ENCODE peak calls at places on chromosomes 2 and 18, in ten cellular contexts. One of them, this sample, is unnamed.

GRCh38 chr2:186544255-186544675 is 45.6 kb upstream of the ITGAV start:
- DNase-seq in WERI-Rb-1: no peak
- DNase-seq in body of pancreas: no peak
- DNase-seq in CD8-positive, alpha-beta T cell: no peak
- DNase-seq in transverse colon: no peak
- DNase-seq in fibroblast of pulmonary artery: peak; percentile 95
- DNase-seq in IMR-90: peak; percentile 93
- DNase-seq in colonic mucosa: no peak
- DNase-seq in heart right ventricle: no peak
- DNase-seq in fibroblast of mammary gland: peak; percentile 87
- DNase-seq in this sample: peak; percentile 93

GRCh38 chr2:239168575-239168974 is 232.2 kb downstream of the HDAC4 start:
- DNase-seq in IMR-90: no peak
- DNase-seq in fibroblast of mammary gland: no peak
- DNase-seq in heart right ventricle: no peak
- DNase-seq in transverse colon: no peak
- DNase-seq in fibroblast of pulmonary artery: no peak
- DNase-seq in WERI-Rb-1: no peak
- DNase-seq in body of pancreas: peak; percentile 8
- DNase-seq in CD8-positive, alpha-beta T cell: no peak
- DNase-seq in colonic mucosa: no peak
- DNase-seq in this sample: no peak

GRCh38 chr18:79394438-79395307 is 1.1 kb upstream of the NFATC1 start:
- DNase-seq in body of pancreas: no peak
- DNase-seq in WERI-Rb-1: peak; percentile 71
- DNase-seq in transverse colon: no peak
- DNase-seq in heart right ventricle: peak; percentile 47
- DNase-seq in CD8-positive, alpha-beta T cell: peak; percentile 77
- DNase-seq in IMR-90: peak; percentile 49
- DNase-seq in fibroblast of pulmonary artery: peak; percentile 66
- DNase-seq in colonic mucosa: no peak
- DNase-seq in fibroblast of mammary gland: peak; percentile 60
- DNase-seq in this sample: no peak

GRCh38 chr2:238239552-238239871 is 326 bp downstream of the HES6 start:
- DNase-seq in CD8-positive, alpha-beta T cell: peak; percentile 47
- DNase-seq in fibroblast of mammary gland: no peak
- DNase-seq in transverse colon: peak; percentile 29
- DNase-seq in heart right ventricle: no peak
- DNase-seq in WERI-Rb-1: peak; percentile 47
- DNase-seq in fibroblast of pulmonary artery: no peak
- DNase-seq in IMR-90: no peak
- DNase-seq in colonic mucosa: no peak
- DNase-seq in body of pancreas: peak; percentile 35
- DNase-seq in this sample: no peak

GRCh38 chr2:240245706-240246105 is 105.2 kb upstream of the OTOS start:
- DNase-seq in fibroblast of mammary gland: peak; percentile 67
- DNase-seq in colonic mucosa: peak; percentile 14
- DNase-seq in body of pancreas: no peak
- DNase-seq in IMR-90: peak; percentile 27
- DNase-seq in CD8-positive, alpha-beta T cell: no peak
- DNase-seq in WERI-Rb-1: no peak
- DNase-seq in fibroblast of pulmonary artery: no peak
- DNase-seq in transverse colon: no peak
- DNase-seq in heart right ventricle: peak; percentile 79
- DNase-seq in this sample: no peak

GRCh38 chr2:165871025-165871424 is 77.0 kb upstream of the GALNT3 start:
- DNase-seq in body of pancreas: no peak
- DNase-seq in CD8-positive, alpha-beta T cell: no peak
- DNase-seq in heart right ventricle: no peak
- DNase-seq in fibroblast of mammary gland: no peak
- DNase-seq in transverse colon: peak; percentile 12
- DNase-seq in IMR-90: no peak
- DNase-seq in WERI-Rb-1: no peak
- DNase-seq in fibroblast of pulmonary artery: no peak
- DNase-seq in colonic mucosa: peak; percentile 24
- DNase-seq in this sample: no peak

GRCh38 chr18:5582849-5583667 is 39.3 kb upstream of the EPB41L3 start:
- DNase-seq in fibroblast of pulmonary artery: peak; percentile 54
- DNase-seq in colonic mucosa: no peak
- DNase-seq in WERI-Rb-1: no peak
- DNase-seq in body of pancreas: no peak
- DNase-seq in heart right ventricle: no peak
- DNase-seq in fibroblast of mammary gland: peak; percentile 47
- DNase-seq in CD8-positive, alpha-beta T cell: no peak
- DNase-seq in IMR-90: peak; percentile 62
- DNase-seq in transverse colon: no peak
- DNase-seq in this sample: no peak

GRCh38 chr2:112004246-112004645 is 50.8 kb upstream of the TMEM87B start:
- DNase-seq in body of pancreas: peak; percentile 18
- DNase-seq in fibroblast of mammary gland: no peak
- DNase-seq in heart right ventricle: peak; percentile 33
- DNase-seq in transverse colon: peak; percentile 46
- DNase-seq in CD8-positive, alpha-beta T cell: no peak
- DNase-seq in WERI-Rb-1: no peak
- DNase-seq in fibroblast of pulmonary artery: peak; percentile 40
- DNase-seq in IMR-90: peak; percentile 10
- DNase-seq in colonic mucosa: no peak
- DNase-seq in this sample: no peak

GRCh38 chr2:181894381-181894780 is 2.9 kb downstream of the ITPRID2 start:
- DNase-seq in transverse colon: no peak
- DNase-seq in fibroblast of pulmonary artery: no peak
- DNase-seq in heart right ventricle: no peak
- DNase-seq in WERI-Rb-1: no peak
- DNase-seq in colonic mucosa: no peak
- DNase-seq in body of pancreas: no peak
- DNase-seq in IMR-90: no peak
- DNase-seq in fibroblast of mammary gland: no peak
- DNase-seq in CD8-positive, alpha-beta T cell: no peak
- DNase-seq in this sample: no peak
- H3K4me3 ChIP-seq in transverse colon: peak overlapping the region; percentile 93
- H3K4me3 ChIP-seq in fibroblast of pulmonary artery: peak overlapping the region; percentile 90
- H3K4me3 ChIP-seq in heart right ventricle: no peak overlapping the region
- H3K4me3 ChIP-seq in WERI-Rb-1: no peak overlapping the region
- H3K4me3 ChIP-seq in colonic mucosa: peak overlapping the region; percentile 69
- H3K4me3 ChIP-seq in body of pancreas: peak overlapping the region; percentile 84
- H3K4me3 ChIP-seq in IMR-90: peak overlapping the region; percentile 44
- H3K4me3 ChIP-seq in fibroblast of mammary gland: peak overlapping the region; percentile 84
- H3K4me3 ChIP-seq in CD8-positive, alpha-beta T cell: no peak overlapping the region
- H3K4me3 ChIP-seq in this sample: peak overlapping the region; percentile 89

GRCh38 chr2:37633838-37634237 is 37.6 kb downstream of the CDC42EP3 start:
- DNase-seq in transverse colon: no peak
- DNase-seq in IMR-90: no peak
- DNase-seq in heart right ventricle: no peak
- DNase-seq in WERI-Rb-1: no peak
- DNase-seq in fibroblast of mammary gland: no peak
- DNase-seq in body of pancreas: no peak
- DNase-seq in colonic mucosa: no peak
- DNase-seq in CD8-positive, alpha-beta T cell: no peak
- DNase-seq in fibroblast of pulmonary artery: no peak
- DNase-seq in this sample: no peak
- TF ChIP-seq CTCF in transverse colon: no peak
- TF ChIP-seq CTCF in IMR-90: no peak
- TF ChIP-seq CTCF in heart right ventricle: no peak
- TF ChIP-seq CTCF in WERI-Rb-1: no peak
- TF ChIP-seq CTCF in fibroblast of mammary gland: no peak
- TF ChIP-seq CTCF in body of pancreas: no peak
- TF ChIP-seq CTCF in colonic mucosa: no peak
- TF ChIP-seq CTCF in CD8-positive, alpha-beta T cell: no peak
- TF ChIP-seq CTCF in fibroblast of pulmonary artery: no peak
- TF ChIP-seq CTCF in this sample: no peak

GRCh38 chr2:37843554-37843953 is 81.5 kb upstream of the RMDN2 start:
- DNase-seq in transverse colon: no peak
- DNase-seq in IMR-90: peak; percentile 75
- DNase-seq in colonic mucosa: no peak
- DNase-seq in fibroblast of pulmonary artery: peak; percentile 26
- DNase-seq in body of pancreas: no peak
- DNase-seq in heart right ventricle: no peak
- DNase-seq in CD8-positive, alpha-beta T cell: no peak
- DNase-seq in WERI-Rb-1: no peak
- DNase-seq in fibroblast of mammary gland: peak; percentile 74
- DNase-seq in this sample: no peak

GRCh38 chr2:37842732-37843353 is 82.2 kb upstream of the RMDN2 start:
- DNase-seq in fibroblast of mammary gland: no peak
- DNase-seq in colonic mucosa: no peak
- DNase-seq in heart right ventricle: no peak
- DNase-seq in transverse colon: no peak
- DNase-seq in body of pancreas: no peak
- DNase-seq in fibroblast of pulmonary artery: no peak
- DNase-seq in CD8-positive, alpha-beta T cell: no peak
- DNase-seq in WERI-Rb-1: no peak
- DNase-seq in IMR-90: no peak
- DNase-seq in this sample: no peak

GRCh38 chr2:37847792-37848191 is 77.3 kb upstream of the RMDN2 start:
- DNase-seq in transverse colon: no peak
- DNase-seq in fibroblast of mammary gland: no peak
- DNase-seq in IMR-90: no peak
- DNase-seq in colonic mucosa: no peak
- DNase-seq in fibroblast of pulmonary artery: no peak
- DNase-seq in WERI-Rb-1: no peak
- DNase-seq in heart right ventricle: no peak
- DNase-seq in CD8-positive, alpha-beta T cell: no peak
- DNase-seq in body of pancreas: no peak
- DNase-seq in this sample: no peak

GRCh38 chr2:37848451-37848850 is 76.6 kb upstream of the RMDN2 start:
- DNase-seq in CD8-positive, alpha-beta T cell: no peak
- DNase-seq in IMR-90: no peak
- DNase-seq in body of pancreas: no peak
- DNase-seq in WERI-Rb-1: no peak
- DNase-seq in heart right ventricle: no peak
- DNase-seq in transverse colon: no peak
- DNase-seq in colonic mucosa: no peak
- DNase-seq in fibroblast of pulmonary artery: no peak
- DNase-seq in fibroblast of mammary gland: no peak
- DNase-seq in this sample: no peak

DNA sequence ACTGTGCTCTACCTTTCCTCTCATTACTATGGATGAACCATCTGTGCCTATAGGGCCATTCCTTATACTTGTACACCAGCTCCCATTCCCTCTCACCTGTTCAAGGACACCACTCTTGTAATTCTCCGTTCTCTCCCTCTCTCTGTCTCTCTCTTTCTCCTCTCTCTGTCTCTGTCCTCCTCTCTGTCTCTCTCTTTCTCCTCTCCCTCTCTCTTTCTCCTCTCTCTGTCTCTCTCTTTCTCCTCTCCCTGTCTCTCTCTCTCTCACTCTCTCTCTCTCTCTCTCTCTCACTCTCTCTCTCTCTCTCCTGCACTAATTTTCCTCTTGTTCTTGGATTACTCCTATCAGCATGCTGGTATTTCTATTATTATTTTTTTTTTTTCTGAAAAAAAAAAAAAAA is 78.9 kb upstream of the RMDN2 start:
- DNase-seq in transverse colon: no peak
- DNase-seq in body of pancreas: no peak
- DNase-seq in fibroblast of pulmonary artery: no peak
- DNase-seq in CD8-positive, alpha-beta T cell: no peak
- DNase-seq in fibroblast of mammary gland: no peak
- DNase-seq in colonic mucosa: no peak
- DNase-seq in heart right ventricle: no peak
- DNase-seq in WERI-Rb-1: no peak
- DNase-seq in IMR-90: no peak
- DNase-seq in this sample: no peak
- H3K4me3 ChIP-seq in transverse colon: no peak overlapping the region
- H3K4me3 ChIP-seq in body of pancreas: no peak overlapping the region
- H3K4me3 ChIP-seq in fibroblast of pulmonary artery: no peak overlapping the region
- H3K4me3 ChIP-seq in CD8-positive, alpha-beta T cell: no peak overlapping the region
- H3K4me3 ChIP-seq in fibroblast of mammary gland: no peak overlapping the region
- H3K4me3 ChIP-seq in colonic mucosa: no peak overlapping the region
- H3K4me3 ChIP-seq in heart right ventricle: no peak overlapping the region
- H3K4me3 ChIP-seq in WERI-Rb-1: no peak overlapping the region
- H3K4me3 ChIP-seq in IMR-90: no peak overlapping the region
- H3K4me3 ChIP-seq in this sample: no peak overlapping the region

GRCh38 chr2:98155721-98156120 is 68.8 kb downstream of the VWA3B start:
- DNase-seq in fibroblast of pulmonary artery: no peak
- DNase-seq in CD8-positive, alpha-beta T cell: no peak
- DNase-seq in colonic mucosa: no peak
- DNase-seq in transverse colon: no peak
- DNase-seq in WERI-Rb-1: no peak
- DNase-seq in fibroblast of mammary gland: no peak
- DNase-seq in heart right ventricle: no peak
- DNase-seq in body of pancreas: no peak
- DNase-seq in IMR-90: no peak
- DNase-seq in this sample: no peak

GRCh38 chr2:98160574-98160973 is 73.6 kb downstream of the VWA3B start:
- DNase-seq in colonic mucosa: no peak
- DNase-seq in body of pancreas: no peak
- DNase-seq in transverse colon: no peak
- DNase-seq in heart right ventricle: peak; percentile 35
- DNase-seq in fibroblast of pulmonary artery: no peak
- DNase-seq in IMR-90: no peak
- DNase-seq in fibroblast of mammary gland: no peak
- DNase-seq in WERI-Rb-1: no peak
- DNase-seq in CD8-positive, alpha-beta T cell: no peak
- DNase-seq in this sample: no peak

GRCh38 chr2:98155291-98155690 is 68.3 kb downstream of the VWA3B start:
- DNase-seq in transverse colon: no peak
- DNase-seq in body of pancreas: no peak
- DNase-seq in IMR-90: no peak
- DNase-seq in fibroblast of mammary gland: no peak
- DNase-seq in WERI-Rb-1: no peak
- DNase-seq in colonic mucosa: no peak
- DNase-seq in fibroblast of pulmonary artery: no peak
- DNase-seq in heart right ventricle: no peak
- DNase-seq in CD8-positive, alpha-beta T cell: no peak
- DNase-seq in this sample: no peak

GRCh38 chr2:98158305-98158704 is 71.3 kb downstream of the VWA3B start:
- DNase-seq in CD8-positive, alpha-beta T cell: no peak
- DNase-seq in fibroblast of pulmonary artery: no peak
- DNase-seq in WERI-Rb-1: no peak
- DNase-seq in body of pancreas: no peak
- DNase-seq in fibroblast of mammary gland: no peak
- DNase-seq in heart right ventricle: peak; percentile 42
- DNase-seq in transverse colon: no peak
- DNase-seq in colonic mucosa: no peak
- DNase-seq in IMR-90: no peak
- DNase-seq in this sample: no peak

GRCh38 chr2:98157557-98157956 is 70.6 kb downstream of the VWA3B start:
- DNase-seq in fibroblast of mammary gland: no peak
- DNase-seq in heart right ventricle: no peak
- DNase-seq in IMR-90: no peak
- DNase-seq in body of pancreas: no peak
- DNase-seq in colonic mucosa: no peak
- DNase-seq in transverse colon: no peak
- DNase-seq in WERI-Rb-1: no peak
- DNase-seq in CD8-positive, alpha-beta T cell: no peak
- DNase-seq in fibroblast of pulmonary artery: no peak
- DNase-seq in this sample: no peak
- TF ChIP-seq CTCF in fibroblast of mammary gland: no peak
- TF ChIP-seq CTCF in heart right ventricle: no peak
- TF ChIP-seq CTCF in IMR-90: no peak
- TF ChIP-seq CTCF in body of pancreas: peak; percentile 12
- TF ChIP-seq CTCF in colonic mucosa: no peak
- TF ChIP-seq CTCF in transverse colon: no peak
- TF ChIP-seq CTCF in WERI-Rb-1: no peak
- TF ChIP-seq CTCF in CD8-positive, alpha-beta T cell: no peak
- TF ChIP-seq CTCF in fibroblast of pulmonary artery: no peak
- TF ChIP-seq CTCF in this sample: no peak

This sample was measured in epithelial cell of proximal tubule.